ENCODE peak calls at places on chromosomes 16 and 17, in five cellular contexts. I is HepG2, B is HCT116, U is GM12878, D is H1. K is an unnamed sample.

GRCh38 chr16:14193316-14193871 is 122.3 kb downstream of the MRTFB start:
- DNase-seq in B (no peak), I (no peak), U (peak; percentile 21), D (no peak), K (no peak)

GRCh38 chr16:66196770-66197169 is 169.7 kb upstream of the CDH5 start:
- DNase-seq in B (no peak), D (peak; percentile 3), U (no peak), I (no peak), K (no peak)

GRCh38 chr17:66054242-66054641 is 137.7 kb downstream of the CEP112 start:
- DNase-seq in D (no peak), I (no peak), B (no peak), U (no peak), K (no peak)

GRCh38 chr17:7513850-7514419 is 29.8 kb downstream of the POLR2A start:
- DNase-seq in I (no peak), B (no peak), D (no peak), U (no peak), K (peak; percentile 11)

GRCh38 chr17:17719199-17719940 is 38.1 kb downstream of the RAI1 start:
- DNase-seq in U (no peak), D (no peak), B (no peak), I (no peak), K (no peak)

GRCh38 chr17:44916781-44917241 is 1.5 kb upstream of the GFAP start:
- DNase-seq in B (no peak), U (no peak), I (no peak), D (no peak), K (no peak)

GRCh38 chr16:58337090-58337444 is 42.2 kb upstream of the PRSS54 start:
- DNase-seq in U (no peak), B (no peak), D (no peak), I (no peak), K (no peak)

GRCh38 chr16:77273-77806 is 685 bp upstream of the MPG start:
- DNase-seq in U (no peak), D (peak; percentile 78), B (no peak), I (peak; percentile 29), K (peak; percentile 75)

GRCh38 chr17:2928294-2928890 is 132.2 kb downstream of the RAP1GAP2 start:
- DNase-seq in U (no peak), D (no peak), B (no peak), I (no peak), K (no peak)

GRCh38 chr16:67842509-67843342 is 606 bp downstream of the THAP11 start:
- DNase-seq in B (no peak), U (no peak), I (peak; percentile 61), D (peak; percentile 73), K (peak; percentile 32)

GRCh38 chr16:65229191-65229662 is 107.4 kb upstream of the CDH11 start:
- DNase-seq in D (no peak), B (no peak), I (no peak), U (no peak), K (no peak)

DNA sequence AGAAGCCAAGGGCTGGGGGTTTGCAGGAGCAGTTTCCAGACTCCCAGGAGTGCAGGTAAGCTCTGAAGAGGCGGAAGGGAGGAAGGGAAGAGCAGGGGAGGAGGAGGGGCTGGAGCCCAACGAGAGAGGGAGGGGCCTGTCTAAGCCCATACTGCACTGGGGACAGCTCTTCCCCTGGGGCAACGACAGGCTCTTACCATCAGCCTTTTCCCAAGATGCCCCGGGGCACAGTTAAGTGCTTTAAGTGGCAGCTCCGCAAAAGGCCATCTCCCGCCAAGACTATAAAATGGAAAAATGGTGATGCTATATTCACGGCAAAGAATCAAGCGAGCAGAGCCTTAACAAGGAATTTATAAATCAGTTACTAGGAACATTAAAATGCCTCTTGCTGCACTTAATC is 110.2 kb upstream of the NLRP1 start:
- DNase-seq in B (no peak), U (no peak), D (peak; percentile 57), I (no peak), K (peak; percentile 21)
- TF ChIP-seq JUND in B (no peak), U (no peak), D (no peak), I (no peak), K (no peak)

DNA sequence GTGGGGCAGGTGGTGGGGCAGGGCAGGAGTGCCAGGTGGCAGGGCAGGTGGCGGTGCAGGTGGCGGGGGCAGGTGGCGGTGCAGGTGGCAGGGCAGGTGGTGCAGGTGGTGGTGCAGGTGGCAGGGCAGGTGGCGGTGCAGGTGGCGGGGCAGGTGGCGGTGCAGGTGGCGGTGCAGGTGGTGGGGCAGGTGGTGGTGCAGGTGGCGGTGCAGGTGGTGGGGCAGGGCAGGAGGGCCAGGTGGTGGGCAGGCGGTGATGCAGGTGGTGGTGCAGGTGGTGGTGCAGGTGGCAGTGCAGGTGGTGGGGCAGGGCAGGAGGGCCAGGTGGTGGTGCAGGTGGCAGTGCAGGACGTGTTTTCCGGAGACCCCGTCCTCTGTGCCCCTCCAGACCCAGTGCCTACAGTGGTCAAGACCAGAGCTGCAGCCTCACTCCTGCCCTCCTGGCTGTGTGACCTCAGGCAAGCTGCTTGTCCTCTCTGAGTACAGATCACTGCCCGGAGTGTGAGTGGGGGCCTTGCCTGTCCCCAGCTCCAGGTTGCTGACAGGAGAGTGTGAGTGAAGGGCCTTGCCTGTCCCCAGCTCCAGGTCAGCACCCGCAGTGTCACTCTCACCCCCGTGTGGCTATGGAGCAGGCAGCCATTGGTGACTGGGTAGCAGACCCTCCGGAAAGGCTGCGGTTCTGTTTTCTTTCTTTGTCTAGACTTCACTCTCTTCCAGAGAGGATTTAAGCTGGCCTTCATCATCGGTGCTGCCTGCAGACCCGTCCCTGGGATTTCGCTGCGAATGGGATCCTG is 16.1 kb upstream of the NPTX1 start:
- DNase-seq in D (no peak), B (no peak), I (no peak), U (no peak), K (no peak)
- H3K4me1 ChIP-seq in D (no peaks in the 10 kb centered on the region), B (peaks cover 22% of the 10 kb centered on the region), I (peaks cover 14% of the 10 kb centered on the region), U (no peaks in the 10 kb centered on the region), K (no peaks in the 10 kb centered on the region)

GRCh38 chr17:73545109-73545508 is 99.1 kb downstream of the SDK2 start:
- DNase-seq in D (no peak), I (no peak), B (no peak), U (no peak), K (no peak)

GRCh38 chr17:73545633-73546032 is 98.6 kb downstream of the SDK2 start:
- DNase-seq in I (no peak), D (no peak), B (no peak), U (no peak), K (no peak)

GRCh38 chr17:73546770-73547345 is 97.4 kb downstream of the SDK2 start:
- DNase-seq in B (peak; percentile 12), D (peak; percentile 72), U (no peak), I (peak; percentile 13), K (peak; percentile 65)

GRCh38 chr17:73547790-73548189 is 96.5 kb downstream of the SDK2 start:
- DNase-seq in U (no peak), D (no peak), I (no peak), B (no peak), K (no peak)

DNA sequence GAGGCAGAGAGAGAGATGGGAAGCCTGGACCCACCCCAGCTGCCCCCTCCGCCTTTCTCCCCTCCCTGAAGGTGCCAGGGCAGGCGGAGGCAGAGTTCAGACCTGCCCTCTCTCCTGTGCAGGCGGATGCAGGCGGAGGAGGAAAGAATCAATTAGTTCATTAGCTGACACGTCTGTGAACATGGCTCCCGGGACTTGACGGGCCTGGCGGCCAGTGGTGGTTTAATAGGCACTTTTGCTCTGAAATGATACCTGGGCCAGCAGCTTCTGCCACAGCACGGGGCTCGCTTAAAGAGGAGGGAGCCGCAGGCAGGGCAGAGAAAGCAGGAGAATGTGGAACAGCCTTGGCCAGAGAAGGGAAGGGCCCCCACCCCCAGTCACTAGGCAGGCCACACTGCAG is 98.1 kb downstream of the SDK2 start:
- DNase-seq in I (no peak), B (no peak), U (no peak), D (no peak), K (no peak)
- TF ChIP-seq EZH2 in I (no peak), B (no peak), U (no peak), D (no peak), K (no peak)

DNA sequence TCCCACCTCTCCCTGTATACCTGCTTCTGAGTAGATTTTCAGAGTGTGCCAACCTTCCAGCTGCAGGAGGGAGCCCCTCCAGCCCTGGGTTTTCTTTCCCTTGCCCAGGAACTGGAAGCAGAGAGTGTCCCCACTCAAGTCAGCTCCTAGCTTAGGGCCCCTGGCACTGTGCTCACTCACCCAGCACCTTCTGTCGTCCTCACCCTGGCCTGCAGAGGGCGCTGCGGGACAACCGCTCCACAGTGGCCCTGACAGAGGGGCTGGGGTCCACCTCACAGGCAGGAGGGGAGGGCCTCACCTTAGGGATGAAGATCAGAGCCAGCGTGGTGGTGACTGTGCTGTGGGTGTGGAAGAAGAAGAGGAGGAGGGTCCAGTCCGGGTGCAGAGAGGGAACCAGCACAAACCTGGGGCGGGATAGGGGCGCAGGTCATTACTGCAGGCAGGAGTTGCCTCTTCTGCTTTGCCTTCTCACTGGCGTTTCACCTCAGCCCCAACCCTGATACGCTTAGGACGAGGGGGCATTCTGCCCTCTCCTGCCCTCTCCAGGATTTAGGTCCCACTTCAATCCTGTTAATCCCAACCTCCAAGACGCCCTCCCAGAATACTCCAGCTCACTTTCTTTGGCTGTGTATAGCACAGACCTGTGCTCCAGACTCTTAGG is 10.0 kb downstream of the GPR179 start:
- DNase-seq in I (peak; percentile 53), D (peak; percentile 100), B (no peak), U (no peak), K (peak; percentile 74)
- TF ChIP-seq JUND in I (no peak), D (no peak), B (no peak), U (no peak), K (no peak)

DNA sequence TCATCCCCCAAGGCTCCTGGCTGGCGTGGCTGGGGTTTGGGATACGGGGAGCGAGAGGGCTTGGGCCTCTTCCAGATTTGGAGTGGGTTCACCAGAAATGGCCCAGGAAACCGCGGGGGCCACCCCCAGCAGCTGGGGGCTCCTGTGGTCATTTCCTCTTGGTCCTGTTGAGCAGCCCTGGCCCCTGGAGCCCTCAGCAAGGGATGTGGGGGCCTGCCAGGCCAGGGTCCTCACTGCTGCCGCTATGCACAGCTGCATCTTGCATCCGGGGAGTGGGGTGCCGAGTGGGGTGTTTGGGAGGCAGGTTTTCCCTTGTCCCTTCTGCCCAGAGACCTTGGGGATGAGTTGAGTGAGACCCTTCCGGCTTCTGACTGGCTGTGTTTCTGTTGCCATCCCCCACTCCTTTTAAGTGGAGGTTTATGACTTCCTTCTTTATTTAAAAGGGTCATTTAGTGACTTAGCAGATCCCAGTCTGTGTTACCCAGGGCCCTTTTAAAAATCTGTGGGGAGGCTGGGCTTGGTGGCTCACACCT is 319.8 kb downstream of the SEC14L1 start:
- DNase-seq in D (no peak), I (no peak), U (no peak), B (no peak), K (no peak)
- H3K4me1 ChIP-seq in D (peaks cover 4% of the 10 kb centered on the region), I (peaks cover 97% of the 10 kb centered on the region), U (peaks cover 87% of the 10 kb centered on the region), B (peaks cover 10% of the 10 kb centered on the region), K (peaks cover 53% of the 10 kb centered on the region)

GRCh38 chr17:77638229-77638628 is 320.3 kb upstream of the TNRC6C start:
- DNase-seq in D (no peak), B (no peak), I (no peak), U (no peak), K (no peak)

GRCh38 chr17:77635176-77635575 is 323.3 kb upstream of the TNRC6C start:
- DNase-seq in B (no peak), I (no peak), U (no peak), D (no peak), K (no peak)

GRCh38 chr17:77636835-77637806 is 321.4 kb upstream of the TNRC6C start:
- DNase-seq in U (no peak), D (no peak), B (no peak), I (no peak), K (no peak)

GRCh38 chr17:77640242-77640641 is 318.3 kb upstream of the TNRC6C start:
- DNase-seq in U (no peak), D (no peak), B (no peak), I (no peak), K (no peak)

GRCh38 chr17:77637807-77638182 is 320.7 kb upstream of the TNRC6C start:
- DNase-seq in D (no peak), U (no peak), B (no peak), I (no peak), K (no peak)
- TF ChIP-seq EZH2 in D (no peak), U (no peak), B (no peak), I (peak; percentile 23), K (no peak)